ENCODE peak calls at places on chromosomes 16 and 17, in five cellular contexts. M, N, Z, C and V are unnamed samples.

GRCh38 chr16:4882261-4882632 is 35.0 kb downstream of the UBN1 start:
- DNase-seq in M (peak), C (no peak), N (no peak), Z (no peak), V (no peak)

GRCh38 chr16:14186007-14186953 is 115.2 kb downstream of the MRTFB start:
- DNase-seq in C (no peak), M (peak), N (no peak), Z (no peak), V (peak)

GRCh38 chr17:63437287-63438091 is 8.6 kb downstream of the CYB561 start:
- DNase-seq in N (no peak), C (peak), Z (no peak), M (peak), V (no peak)

GRCh38 chr16:49181812-49182211 is 99.8 kb downstream of the CBLN1 start:
- DNase-seq in C (no peak), N (no peak), Z (no peak), M (no peak), V (no peak)

GRCh38 chr16:78896280-78896679 is 704.3 kb downstream of the MAF start:
- DNase-seq in M (no peak), C (no peak), Z (no peak), N (no peak), V (no peak)

GRCh38 chr17:2090804-2091534 is 36.1 kb downstream of the HIC1 start:
- DNase-seq in M (peak), C (no peak), N (no peak), Z (no peak), V (peak)

GRCh38 chr17:77214743-77215142 is 74.0 kb downstream of the SEC14L1 start:
- DNase-seq in C (peak), N (peak), Z (peak), M (peak), V (peak)

GRCh38 chr16:24992696-24993095 is 22.5 kb downstream of the ARHGAP17 start:
- DNase-seq in C (no peak), Z (no peak), N (no peak), M (no peak), V (no peak)

GRCh38 chr16:31253642-31254045 is 6.1 kb upstream of the ITGAM start:
- DNase-seq in C (peak), N (no peak), M (no peak), Z (peak), V (no peak)

GRCh38 chr17:795276-795675 is 13.1 kb downstream of the MRM3 start:
- DNase-seq in Z (no peak), C (no peak), N (no peak), M (no peak), V (no peak)

GRCh38 chr17:48406936-48407567 is 23.0 kb downstream of the SKAP1 start:
- DNase-seq in C (no peak), Z (no peak), N (no peak), M (no peak), V (no peak)

GRCh38 chr16:79561729-79562128 is 38.8 kb downstream of the MAF start:
- DNase-seq in M (no peak), Z (no peak), C (no peak), N (no peak), V (no peak)

GRCh38 chr16:49281843-49282642 is 405 bp upstream of the CBLN1 start:
- DNase-seq in M (peak), N (no peak), Z (no peak), C (peak), V (peak)

DNA sequence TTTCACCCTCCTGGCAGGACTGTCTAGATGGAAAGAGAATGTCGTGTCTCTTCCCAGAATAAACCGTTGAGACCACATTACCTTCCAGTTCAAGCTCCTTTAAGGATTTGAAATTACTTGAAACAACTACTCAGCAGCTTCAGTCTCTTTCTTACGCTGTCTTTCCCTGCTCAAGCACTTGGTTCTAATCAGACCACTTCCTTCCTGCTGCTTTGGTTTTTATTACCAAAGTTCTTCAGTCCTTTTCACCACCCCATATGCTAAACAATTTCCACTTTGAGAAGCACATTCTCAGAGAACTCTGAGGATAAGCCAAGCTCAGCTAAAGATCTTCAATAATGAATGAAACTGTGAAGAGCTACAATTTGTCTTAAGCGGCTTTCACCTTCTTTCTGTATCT is 105.4 kb downstream of the STX8 start:
- DNase-seq in M (no peak), N (no peak), Z (no peak), C (no peak), V (no peak)
- TF ChIP-seq JUND in M (no peak), N (no peak), Z (no peak), C (no peak), V (no peak)

GRCh38 chr16:1613728-1614225 is 1.6 kb downstream of the CRAMP1 start:
- DNase-seq in N (no peak), Z (no peak), C (peak), M (no peak), V (peak)

GRCh38 chr16:1610841-1611653 is 825 bp downstream of the IFT140 start:
- DNase-seq in Z (no peak), C (no peak), N (no peak), M (no peak), V (peak)

GRCh38 chr16:1614226-1615102 is 2.3 kb downstream of the CRAMP1 start:
- DNase-seq in Z (no peak), N (no peak), M (peak), C (peak), V (peak)

GRCh38 chr16:1613240-1613639 is 1.1 kb downstream of the CRAMP1 start:
- DNase-seq in N (no peak), Z (no peak), C (peak), M (no peak), V (peak)

DNA sequence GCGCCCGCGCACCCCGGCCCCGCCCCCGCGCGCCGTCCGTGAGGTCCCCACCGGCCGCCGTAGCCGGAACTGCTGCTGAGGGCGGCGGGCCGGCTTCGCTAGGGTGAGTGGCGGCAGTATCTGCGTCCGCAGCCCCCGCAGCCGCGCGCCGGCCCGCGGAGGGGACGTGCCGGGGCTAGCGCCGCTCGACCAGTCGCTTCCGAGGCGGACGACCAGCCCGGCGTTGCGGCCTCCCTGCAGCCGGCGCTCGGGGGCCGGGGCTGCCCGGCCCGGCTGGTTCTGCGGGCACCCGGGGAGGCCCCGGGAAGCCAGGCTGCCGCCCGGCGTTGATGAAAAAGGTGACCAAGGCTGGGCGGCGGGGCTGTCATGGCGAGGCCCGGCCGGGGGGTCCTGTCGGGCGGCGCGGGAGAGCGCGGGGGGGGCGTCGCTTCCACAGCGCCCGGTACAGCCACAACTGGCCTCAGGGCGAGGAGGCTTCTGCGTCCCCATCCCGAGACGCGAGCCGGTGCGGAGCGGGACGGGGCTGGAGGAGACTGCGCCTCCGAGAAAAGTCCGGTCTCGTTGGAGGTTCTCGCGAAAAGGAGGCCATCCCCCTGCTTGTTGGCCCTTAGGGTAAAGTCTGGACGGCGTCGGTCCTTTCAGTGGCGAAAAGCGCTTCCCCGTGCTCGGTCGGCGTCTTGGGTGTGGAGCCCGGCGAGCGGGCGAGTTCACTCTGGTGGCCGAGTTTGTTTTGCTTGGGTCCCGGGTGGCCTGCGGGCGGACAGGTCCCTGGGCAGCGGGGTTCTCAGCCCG is at the start of gene CRAMP1:
- DNase-seq in Z (no peak), N (no peak), C (peak), M (peak), V (peak)
- TF ChIP-seq JUND in Z (no peak), N (no peak), C (no peak), M (no peak), V (no peak)

GRCh38 chr17:38748329-38749221 is at the start of gene PCGF2:
- DNase-seq in Z (peak), C (peak), M (peak), N (peak), V (peak)
- TF ChIP-seq JUND in Z (no peak), C (no peak), M (no peak), N (no peak), V (no peak)

GRCh38 chr17:72838068-72838467 is 254.4 kb downstream of the SLC39A11 start:
- DNase-seq in N (no peak), C (no peak), Z (no peak), M (no peak), V (no peak)
- TF ChIP-seq JUND in N (no peak), C (no peak), Z (no peak), M (no peak), V (no peak)

GRCh38 chr16:1776672-1776955 is 3.7 kb upstream of the MRPS34 start:
- DNase-seq in M (no peak), N (no peak), C (no peak), Z (no peak), V (no peak)

GRCh38 chr16:1775846-1776671 is 3.1 kb upstream of the MRPS34 start:
- DNase-seq in N (no peak), Z (no peak), C (no peak), M (no peak), V (no peak)

GRCh38 chr16:1774456-1774795 is 1.5 kb upstream of the MRPS34 start:
- DNase-seq in M (no peak), N (no peak), C (no peak), Z (no peak), V (no peak)

GRCh38 chr16:1773703-1774455 is 945 bp upstream of the MRPS34 start:
- DNase-seq in N (no peak), Z (no peak), M (no peak), C (no peak), V (peak)

GRCh38 chr16:1775006-1775845 is 2.3 kb upstream of the MRPS34 start:
- DNase-seq in M (no peak), Z (no peak), C (no peak), N (no peak), V (no peak)
- TF ChIP-seq JUND in M (no peak), Z (no peak), C (no peak), N (no peak), V (no peak)